ENCODE peak calls at places on chromosomes 7 and 10, in five cellular contexts. C, O, F, U and Y are unnamed samples. For H3K4me1 and H3K36me3, the result is how much of the 10 kb centered on the place peaks cover.

GRCh38 chr10:12978885-12979284 is 22.6 kb downstream of the CCDC3 start:
- DNase-seq in C (no peak), O (no peak), F (no peak), U (no peak), Y (no peak)

GRCh38 chr7:54109501-54109900 is 432.7 kb upstream of the VSTM2A start:
- DNase-seq in C (no peak), O (no peak), F (no peak), U (no peak), Y (no peak)

GRCh38 chr10:93198401-93199175 is 124.9 kb downstream of the CYP26A1 start:
- DNase-seq in C (peak), O (no peak), F (no peak), U (peak), Y (no peak)

GRCh38 chr10:87092861-87093460 is 1.7 kb downstream of the GLUD1 start:
- DNase-seq in C (no peak), O (no peak), F (peak), U (no peak), Y (peak)

GRCh38 chr10:60536529-60537114 is 146.9 kb upstream of the ANK3 start:
- DNase-seq in C (no peak), O (no peak), F (no peak), U (no peak), Y (no peak)

GRCh38 chr10:14659626-14660196 is 115.0 kb downstream of the FAM107B start:
- DNase-seq in C (no peak), O (peak), F (no peak), U (no peak), Y (no peak)

GRCh38 chr7:21169667-21170605 is 257.9 kb upstream of the SP4 start:
- DNase-seq in C (no peak), O (no peak), F (peak), U (no peak), Y (no peak)

GRCh38 chr7:111756687-111757178 is 194.4 kb upstream of the IMMP2L start:
- DNase-seq in C (peak), O (peak), F (no peak), U (peak), Y (no peak)

GRCh38 chr7:123351506-123352225 is 151.9 kb upstream of the SLC13A1 start:
- DNase-seq in C (no peak), O (no peak), F (no peak), U (no peak), Y (peak)

GRCh38 chr10:30070001-30070759 is 10.8 kb upstream of the JCAD start:
- DNase-seq in C (no peak), O (no peak), F (peak), U (no peak), Y (no peak)

GRCh38 chr10:28130267-28130666 is 131.4 kb upstream of the ODAD2 start:
- DNase-seq in C (no peak), O (no peak), F (no peak), U (no peak), Y (no peak)

GRCh38 chr7:101549734-101550133 is 79.4 kb downstream of the MYL10 start:
- DNase-seq in C (no peak), O (peak), F (peak), U (peak), Y (no peak)

GRCh38 chr10:77520290-77520689 is 117.3 kb downstream of the KCNMA1 start:
- DNase-seq in C (no peak), O (no peak), F (no peak), U (no peak), Y (peak)

GRCh38 chr7:92874567-92874966 is 38.2 kb upstream of the CDK6 start:
- DNase-seq in C (no peak), O (no peak), F (no peak), U (no peak), Y (no peak)

GRCh38 chr10:97685395-97685958 is 1.6 kb downstream of the AVPI1 start:
- DNase-seq in C (no peak), O (peak), F (peak), U (no peak), Y (peak)

GRCh38 chr7:6392712-6393666 is 54.8 kb downstream of the DAGLB start:
- DNase-seq in C (peak), O (peak), F (no peak), U (peak), Y (peak)

GRCh38 chr10:404991-405390 is 269.7 kb downstream of the ZMYND11 start:
- DNase-seq in C (no peak), O (no peak), F (no peak), U (no peak), Y (no peak)

GRCh38 chr10:405648-406047 is 270.4 kb downstream of the ZMYND11 start:
- DNase-seq in C (no peak), O (no peak), F (no peak), U (no peak), Y (no peak)

GRCh38 chr10:406976-407375 is 271.7 kb downstream of the ZMYND11 start:
- DNase-seq in C (no peak), O (no peak), F (no peak), U (no peak), Y (no peak)

GRCh38 chr10:408223-408622 is 273.0 kb downstream of the ZMYND11 start:
- DNase-seq in C (no peak), O (no peak), F (no peak), U (no peak), Y (no peak)

DNA sequence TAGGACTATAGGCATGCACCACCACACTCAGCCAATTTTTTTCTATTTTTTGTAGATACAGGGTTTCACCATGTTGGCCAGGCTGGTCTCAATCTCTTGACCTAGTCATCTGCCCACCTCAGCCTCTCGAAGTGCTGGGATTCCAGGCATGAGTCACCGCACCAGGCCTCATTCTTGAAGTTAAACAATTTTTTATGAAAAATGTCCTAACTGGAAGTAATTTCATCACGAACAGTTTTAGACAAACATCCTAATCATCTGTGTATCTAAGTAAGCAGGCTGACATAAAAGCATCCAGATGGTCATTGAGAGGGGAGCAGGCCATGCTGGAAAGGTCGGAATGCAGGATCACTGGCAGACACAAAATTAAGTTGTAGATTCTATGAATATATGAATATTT is 269.1 kb downstream of the ZMYND11 start:
- DNase-seq in C (no peak), O (no peak), F (no peak), U (no peak), Y (no peak)
- H3K4me1 ChIP-seq in C (under half), O (under half), F (under half), U (under half), Y (under half)

DNA sequence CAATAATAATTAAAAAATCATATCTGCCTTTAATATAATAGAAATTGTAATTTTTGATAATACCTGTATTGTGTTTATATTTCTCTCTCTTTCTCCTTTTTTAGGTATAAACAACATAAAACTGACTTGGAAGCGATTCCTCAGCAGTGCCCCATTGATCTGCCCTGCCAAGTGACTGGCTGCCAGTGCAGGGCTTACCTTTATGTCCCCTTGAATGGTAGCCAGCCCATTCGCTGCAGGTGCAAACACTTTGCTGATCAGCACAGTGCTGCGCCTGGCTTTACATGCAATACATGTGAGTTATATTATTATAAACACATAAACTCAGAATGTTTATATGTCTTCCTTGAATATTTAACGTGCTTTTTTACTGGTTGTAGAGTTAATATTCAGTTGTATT is 9.2 kb downstream of the FAM221A start:
- DNase-seq in C (no peak), O (no peak), F (no peak), U (no peak), Y (no peak)
- H3K36me3 ChIP-seq in C (under half), O (under half), F (under half), U (under half), Y (under half)

DNA sequence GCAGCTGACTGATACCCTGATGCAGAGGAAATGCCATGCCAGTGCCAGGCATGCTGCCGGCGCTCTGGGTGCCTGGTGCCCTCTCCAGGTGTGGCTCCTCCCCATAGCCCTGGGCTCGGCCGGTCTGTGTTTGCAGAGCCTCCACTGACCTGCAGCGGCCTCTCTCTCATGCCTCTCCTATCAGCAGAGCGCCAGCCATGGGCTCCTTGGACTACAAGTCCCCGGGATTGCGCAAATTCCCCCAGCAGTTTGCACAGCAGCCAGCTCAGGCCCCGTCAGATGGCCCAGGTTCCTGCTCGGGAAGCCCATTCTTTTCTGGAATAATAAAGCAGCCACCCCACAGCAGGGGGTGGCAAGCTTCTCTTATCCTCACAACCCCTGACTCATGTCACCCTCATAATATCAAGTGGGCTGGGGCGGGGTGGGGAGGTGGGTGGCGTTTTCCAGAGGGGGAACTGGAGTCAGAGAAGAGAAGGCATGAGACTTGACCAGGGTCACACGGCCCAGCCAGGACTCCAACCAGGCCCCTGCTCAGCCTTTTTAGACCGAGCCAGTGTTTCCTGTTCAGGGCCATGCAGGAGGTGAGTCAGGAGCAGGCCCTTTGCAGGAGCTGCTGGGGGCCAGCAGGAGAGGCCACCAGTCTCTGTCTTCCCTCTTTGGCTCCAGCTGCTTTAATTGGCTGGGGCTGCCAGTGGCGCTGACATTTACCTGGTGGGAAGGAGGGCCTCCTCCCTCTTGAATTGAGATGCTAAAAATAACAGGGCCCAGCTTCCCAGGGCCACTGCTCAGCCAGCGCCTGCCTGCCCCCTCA is 58.6 kb downstream of the ZMIZ1 start:
- DNase-seq in C (peak), O (peak), F (peak), U (peak), Y (peak)
- H3K4me1 ChIP-seq in C (half or more), O (under half), F (under half), U (under half), Y (under half)

GRCh38 chr7:76336094-76336493 is 22.7 kb downstream of the YWHAG start:
- DNase-seq in C (no peak), O (no peak), F (no peak), U (no peak), Y (no peak)
- H3K36me3 ChIP-seq in C (under half), O (under half), F (under half), U (under half), Y (under half)

GRCh38 chr7:98284335-98285036 is 3.0 kb downstream of the BRI3 start:
- DNase-seq in C (peak), O (peak), F (no peak), U (peak), Y (peak)
- H3K4me1 ChIP-seq in C (half or more), O (half or more), F (half or more), U (under half), Y (under half)

DNA sequence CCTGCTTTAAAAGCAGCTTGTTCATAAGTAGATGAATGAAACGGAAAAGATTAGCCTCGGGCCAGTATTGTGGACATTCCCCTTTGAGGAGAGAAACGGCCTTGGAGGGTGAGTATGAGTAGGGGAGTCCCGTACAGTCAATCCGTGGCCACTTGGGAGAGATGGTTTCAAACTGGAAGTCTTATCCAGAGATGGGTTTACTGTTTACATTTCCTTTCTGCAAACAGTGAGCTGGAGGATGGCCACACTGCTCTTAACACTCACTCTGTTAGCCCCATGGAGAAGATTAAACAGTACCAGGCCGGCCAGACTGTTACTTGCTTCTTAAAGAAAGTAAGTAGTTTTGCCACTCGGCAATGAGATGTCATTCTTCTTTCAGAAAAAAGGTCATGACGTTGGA is 20.3 kb downstream of the CALHM2 start:
- DNase-seq in C (no peak), O (no peak), F (no peak), U (no peak), Y (no peak)
- H3K36me3 ChIP-seq in C (half or more), O (half or more), F (under half), U (under half), Y (under half)

DNA sequence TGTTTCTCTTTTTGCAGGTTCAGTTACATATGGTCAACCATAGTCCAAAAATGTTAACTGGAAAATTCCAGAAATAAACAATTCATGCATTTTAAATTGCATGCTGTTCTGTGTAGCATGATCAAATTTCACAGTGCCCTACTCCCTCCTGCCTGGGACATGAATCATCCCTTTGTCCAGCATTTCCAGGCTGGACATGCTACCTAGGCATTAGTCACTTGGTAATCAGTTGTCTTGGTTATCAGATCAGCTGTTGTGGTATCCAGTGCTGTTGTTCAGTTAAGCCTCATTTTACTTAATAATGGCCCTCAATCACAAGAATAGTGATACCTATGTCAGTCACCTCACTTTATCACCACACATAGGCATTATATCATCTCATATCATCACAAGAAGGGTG is 7.3 kb upstream of the PNLIP start:
- DNase-seq in C (no peak), O (no peak), F (no peak), U (no peak), Y (no peak)
- H3K4me1 ChIP-seq in C (under half), O (under half), F (under half), U (under half), Y (under half)

DNA sequence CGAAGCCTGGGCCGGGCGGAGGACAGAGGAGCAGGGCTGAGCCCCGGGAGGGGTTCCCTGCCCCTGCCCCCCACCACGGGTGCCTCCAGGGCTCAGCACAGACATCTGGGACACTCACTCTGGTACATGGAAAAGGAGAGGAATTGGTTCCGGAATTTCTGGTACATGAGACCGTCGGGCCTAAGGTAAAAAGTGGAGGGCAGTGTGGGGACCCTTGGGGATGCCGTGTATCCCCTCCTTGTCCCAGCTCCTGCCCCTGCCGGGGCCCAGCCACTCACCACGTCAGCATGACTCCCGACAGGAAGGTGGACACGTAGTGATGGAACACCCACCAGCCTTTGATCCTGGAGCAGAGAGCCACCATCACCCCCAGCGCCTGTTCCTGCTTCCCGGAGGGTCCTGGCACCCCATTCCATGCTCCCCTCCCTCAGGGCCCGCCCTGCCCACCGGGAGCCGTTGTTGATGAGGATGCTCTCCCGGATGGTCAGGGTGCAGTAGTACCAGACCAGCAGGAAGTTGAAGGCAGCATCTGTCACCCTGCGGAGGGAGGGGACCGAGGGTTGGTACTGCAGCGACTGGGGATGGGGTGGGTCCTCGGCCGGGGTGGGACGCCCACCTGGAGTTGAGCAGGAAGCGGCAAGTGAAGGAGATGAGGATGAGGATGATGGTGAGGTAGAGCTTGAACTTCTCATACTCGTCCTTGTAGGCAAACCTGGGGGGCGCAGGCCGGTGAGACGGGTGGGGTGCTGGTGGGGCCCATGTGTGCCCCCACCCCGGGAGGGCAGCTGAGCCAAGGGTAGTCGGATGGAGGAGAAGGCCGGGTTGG is 6.4 kb downstream of the TMEM120A start:
- DNase-seq in C (peak), O (peak), F (no peak), U (no peak), Y (no peak)
- H3K36me3 ChIP-seq in C (half or more), O (under half), F (under half), U (half or more), Y (under half)